ENCODE peak calls at places on chromosomes 11 and 22, in eight cellular contexts. I is fibroblast of the conjunctiva; N is stimulated activated naive B cell treated with anti-CD40 and anti-IgM and Interleukin-4, amounts not matched to agents 10 μg/mL and 1 μg/mL and 100 μg/mL, for 72 hours; A is activated CD4-positive, alpha-beta T cell treated with anti-CD3 and anti-CD28 coated beads, Interleukin-2, amount 10 ng/mL, durations not matched to agents 7 days and 5 days; G is cardiac muscle cell; O is midbrain; U is AG04450; W is RPMI7951. H is an unnamed sample.

GRCh38 chr11:36091256-36091811 is 147.5 kb downstream of the LDLRAD3 start:
- DNase-seq in I (no peak), N (no peak), A (no peak), G (peak), O (no peak), U (peak), W (peak), H (no peak)

GRCh38 chr22:39292561-39293074 is 26.8 kb downstream of the RPL3 start:
- DNase-seq in I (peak), N (no peak), A (no peak), G (peak), O (peak), U (peak), W (peak), H (peak)

GRCh38 chr11:30595929-30596328 is 9.8 kb upstream of the MPPED2 start:
- DNase-seq in I (no peak), N (no peak), A (no peak), G (no peak), O (no peak), U (no peak), W (no peak), H (no peak)

GRCh38 chr11:92596596-92597317 is 372.1 kb downstream of the FAT3 start:
- DNase-seq in I (no peak), N (no peak), A (no peak), G (no peak), O (no peak), U (no peak), W (peak), H (no peak)

GRCh38 chr11:133898770-133899115 is 53.4 kb upstream of the SPATA19 start:
- DNase-seq in I (no peak), N (no peak), A (no peak), G (no peak), O (no peak), U (no peak), W (no peak), H (no peak)

GRCh38 chr22:40487663-40488249 is 117.4 kb downstream of the SGSM3 start:
- DNase-seq in I (no peak), N (no peak), A (peak), G (peak), O (peak), U (no peak), W (peak), H (no peak)

GRCh38 chr11:62880231-62880802 is 379 bp upstream of the SLC3A2 start:
- DNase-seq in I (peak), N (peak), A (no peak), G (peak), O (no peak), U (peak), W (peak), H (no peak)

GRCh38 chr11:101401245-101401644 is 182.6 kb downstream of the TRPC6 start:
- DNase-seq in I (peak), N (no peak), A (no peak), G (peak), O (no peak), U (peak), W (peak), H (no peak)

GRCh38 chr22:44248926-44249325 is 63.8 kb downstream of the SHISAL1 start:
- DNase-seq in I (no peak), N (no peak), A (no peak), G (no peak), O (no peak), U (no peak), W (no peak), H (no peak)

GRCh38 chr11:59815754-59816153 is 5.2 kb upstream of the MRPL16 start:
- DNase-seq in I (no peak), N (no peak), A (no peak), G (no peak), O (no peak), U (no peak), W (no peak), H (no peak)

GRCh38 chr11:87063982-87064381 is 26.2 kb downstream of the TMEM135 start:
- DNase-seq in I (no peak), N (no peak), A (no peak), G (no peak), O (no peak), U (no peak), W (peak), H (no peak)

GRCh38 chr22:50136431-50137047 is 34.0 kb upstream of the PANX2 start:
- DNase-seq in I (no peak), N (no peak), A (no peak), G (peak), O (no peak), U (no peak), W (no peak), H (no peak)

GRCh38 chr22:28017859-28018258 is 98.8 kb upstream of the PITPNB start:
- DNase-seq in I (no peak), N (no peak), A (no peak), G (no peak), O (no peak), U (no peak), W (no peak), H (no peak)

GRCh38 chr11:69397732-69398131 is 83.7 kb upstream of the LINC01488 start:
- DNase-seq in I (no peak), N (no peak), A (no peak), G (no peak), O (no peak), U (no peak), W (no peak), H (no peak)

GRCh38 chr11:130114726-130115125 is 44.9 kb upstream of the ST14 start:
- DNase-seq in I (no peak), N (no peak), A (no peak), G (no peak), O (no peak), U (no peak), W (no peak), H (no peak)

GRCh38 chr11:45022294-45023064 is 71.8 kb upstream of the TP53I11 start:
- DNase-seq in I (no peak), N (no peak), A (no peak), G (peak), O (no peak), U (no peak), W (peak), H (no peak)

GRCh38 chr11:124869331-124869730 is 4.1 kb downstream of the ROBO3 start:
- DNase-seq in I (no peak), N (no peak), A (no peak), G (no peak), O (no peak), U (no peak), W (no peak), H (no peak)

GRCh38 chr22:35089139-35089538 is 23.2 kb downstream of the ISX start:
- DNase-seq in I (no peak), N (no peak), A (no peak), G (no peak), O (no peak), U (no peak), W (no peak), H (no peak)

GRCh38 chr11:77188323-77188911 is 60.4 kb downstream of the MYO7A start:
- DNase-seq in I (peak), N (peak), A (peak), G (peak), O (peak), U (peak), W (peak), H (peak)

GRCh38 chr11:7688238-7688826 is 15.0 kb upstream of the CYB5R2 start:
- DNase-seq in I (no peak), N (no peak), A (peak), G (peak), O (peak), U (no peak), W (peak), H (no peak)

GRCh38 chr11:44269369-44270351 is 40.3 kb downstream of the ALX4 start:
- DNase-seq in I (peak), N (no peak), A (no peak), G (peak), O (no peak), U (no peak), W (no peak), H (peak)

GRCh38 chr22:32706149-32706548 is 95.4 kb upstream of the TIMP3 start:
- DNase-seq in I (no peak), N (no peak), A (no peak), G (no peak), O (no peak), U (no peak), W (peak), H (no peak)

GRCh38 chr22:38461057-38461413 is 6.0 kb upstream of the KCNJ4 start:
- DNase-seq in I (no peak), N (no peak), A (no peak), G (peak), O (no peak), U (no peak), W (no peak), H (no peak)

GRCh38 chr11:129881570-129882170 is 13.7 kb downstream of the NFRKB start:
- DNase-seq in I (no peak), N (no peak), A (peak), G (peak), O (no peak), U (no peak), W (peak), H (no peak)

GRCh38 chr11:3156661-3157311 is 8.3 kb downstream of the OSBPL5 start:
- DNase-seq in I (no peak), N (no peak), A (no peak), G (no peak), O (no peak), U (no peak), W (no peak), H (no peak)